ENCODE peak calls at places on chromosomes 7 and 10, in four cellular contexts. U, T, Z and J are unnamed samples.

GRCh38 chr10:74034301-74034700 is 36.4 kb downstream of the VCL start:
- DNase-seq in U (no peak), T (no peak), Z (no peak), J (no peak)

GRCh38 chr10:22321831-22322662 is 1.1 kb downstream of the BMI1 start:
- DNase-seq in U (no peak), T (peak), Z (no peak), J (peak)

GRCh38 chr10:109287858-109288257 is 635.5 kb downstream of the XPNPEP1 start:
- DNase-seq in U (no peak), T (no peak), Z (no peak), J (no peak)

GRCh38 chr7:137454169-137455166 is 110.9 kb upstream of the PTN start:
- DNase-seq in U (no peak), T (no peak), Z (no peak), J (no peak)

GRCh38 chr10:94103902-94104301 is 110.2 kb downstream of the PLCE1 start:
- DNase-seq in U (no peak), T (no peak), Z (no peak), J (no peak)

GRCh38 chr7:151677581-151678226 is 158.0 kb upstream of the RHEB start:
- DNase-seq in U (peak), T (no peak), Z (no peak), J (no peak)

GRCh38 chr7:139417478-139417877 is 57.8 kb downstream of the LUC7L2 start:
- DNase-seq in U (no peak), T (no peak), Z (no peak), J (no peak)

GRCh38 chr7:44378744-44379143 is 53.4 kb upstream of the CAMK2B start:
- DNase-seq in U (no peak), T (no peak), Z (no peak), J (no peak)

GRCh38 chr10:91284486-91285090 is 64.1 kb downstream of the PCGF5 start:
- DNase-seq in U (no peak), T (no peak), Z (no peak), J (no peak)

GRCh38 chr10:73910764-73911552 is at the start of gene PLAU:
- DNase-seq in U (peak), T (peak), Z (no peak), J (peak)

GRCh38 chr10:77855404-77856155 is 71.0 kb downstream of the DLG5 start:
- DNase-seq in U (no peak), T (no peak), Z (no peak), J (no peak)

GRCh38 chr7:70597071-70597470 is 534.9 kb upstream of the GALNT17 start:
- DNase-seq in U (no peak), T (no peak), Z (no peak), J (no peak)

GRCh38 chr10:80909254-80909653 is 371.6 kb downstream of the SH2D4B start:
- DNase-seq in U (no peak), T (no peak), Z (no peak), J (no peak)

GRCh38 chr10:32982293-32982709 is 24.3 kb upstream of the ITGB1 start:
- DNase-seq in U (no peak), T (no peak), Z (no peak), J (no peak)

GRCh38 chr10:79104264-79104954 is 35.6 kb downstream of the ZMIZ1 start:
- DNase-seq in U (peak), T (peak), Z (no peak), J (no peak)

GRCh38 chr10:76091821-76092394 is 660.5 kb downstream of the LRMDA start:
- DNase-seq in U (no peak), T (no peak), Z (no peak), J (no peak)

GRCh38 chr7:155484483-155485399 is 26.8 kb downstream of the EN2 start:
- DNase-seq in U (no peak), T (no peak), Z (no peak), J (no peak)

GRCh38 chr10:79025113-79025832 is 43.5 kb upstream of the ZMIZ1 start:
- DNase-seq in U (no peak), T (no peak), Z (peak), J (peak)

GRCh38 chr7:8217200-8218068 is 44.5 kb downstream of the ICA1 start:
- DNase-seq in U (no peak), T (no peak), Z (no peak), J (no peak)

GRCh38 chr7:102152672-102153585 is 133.7 kb upstream of the SH2B2 start:
- DNase-seq in U (no peak), T (no peak), Z (no peak), J (no peak)

GRCh38 chr7:41732279-41733062 is 29.6 kb upstream of the INHBA start:
- DNase-seq in U (no peak), T (no peak), Z (no peak), J (no peak)
- TF ChIP-seq CTCF in U (no peak), T (peak), Z (no peak), J (peak)

GRCh38 chr7:41315764-41316163 is 387.1 kb downstream of the INHBA start:
- DNase-seq in U (no peak), T (no peak), Z (no peak), J (no peak)
- TF ChIP-seq CTCF in U (no peak), T (no peak), Z (no peak), J (peak)

DNA sequence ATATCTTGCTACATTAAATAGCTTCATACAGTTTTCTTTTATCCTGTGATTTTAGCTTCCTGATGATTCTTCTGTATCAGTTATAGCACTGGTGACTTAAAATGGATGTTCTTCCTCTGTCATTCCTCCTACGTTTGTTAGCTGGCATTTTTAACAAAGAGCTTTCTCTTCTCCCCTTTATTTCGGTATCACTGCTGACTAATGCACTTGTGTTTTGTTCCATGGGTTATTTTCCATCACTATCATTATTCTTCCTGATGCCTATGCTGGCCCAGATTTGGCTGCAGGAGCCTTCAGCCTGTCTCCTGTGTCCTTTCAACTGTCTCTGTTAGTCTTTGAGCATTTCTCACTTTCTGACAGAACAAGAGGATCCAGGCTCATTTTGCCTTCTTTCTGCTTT is 13.1 kb downstream of the BMS1 start:
- DNase-seq in U (no peak), T (no peak), Z (no peak), J (no peak)
- TF ChIP-seq CTCF in U (no peak), T (no peak), Z (no peak), J (no peak)

GRCh38 chr10:125000366-125001312 is 58.7 kb downstream of the ZRANB1 start:
- DNase-seq in U (peak), T (peak), Z (no peak), J (no peak)
- TF ChIP-seq CTCF in U (no peak), T (peak), Z (no peak), J (no peak)

GRCh38 chr7:35971133-35971995 is 170.5 kb downstream of the SEPTIN7 start:
- DNase-seq in U (no peak), T (no peak), Z (no peak), J (peak)
- TF ChIP-seq CTCF in U (peak), T (no peak), Z (no peak), J (peak)

GRCh38 chr10:60735244-60735643 is 43.0 kb upstream of the CDK1 start:
- DNase-seq in U (no peak), T (no peak), Z (no peak), J (no peak)

GRCh38 chr10:60734226-60734625 is 44.1 kb upstream of the CDK1 start:
- DNase-seq in U (no peak), T (no peak), Z (no peak), J (no peak)

GRCh38 chr10:60732240-60733188 is 45.8 kb upstream of the CDK1 start:
- DNase-seq in U (peak), T (peak), Z (no peak), J (peak)

GRCh38 chr10:60733826-60734225 is 44.5 kb upstream of the CDK1 start:
- DNase-seq in U (no peak), T (peak), Z (no peak), J (no peak)

GRCh38 chr10:60733189-60733815 is 45.0 kb upstream of the CDK1 start:
- DNase-seq in U (peak), T (peak), Z (no peak), J (peak)
- TF ChIP-seq CTCF in U (peak), T (peak), Z (peak), J (peak)

GRCh38 chr7:33043875-33044718 is 18.5 kb downstream of the NT5C3A start:
- DNase-seq in U (no peak), T (no peak), Z (no peak), J (no peak)
- TF ChIP-seq CTCF in U (no peak), T (no peak), Z (no peak), J (peak)